ENCODE peak calls at places on chromosomes 2 and 18, in six cellular contexts. One of them, this sample, is unnamed.

GRCh38 chr2:29847901-29848300 is 73.5 kb downstream of the ALK start:
- DNase-seq in SK-N-SH: no peak
- DNase-seq in psoas muscle: no peak
- DNase-seq in GM06990: no peak
- DNase-seq in stomach: no peak
- DNase-seq in heart right ventricle: no peak
- DNase-seq in this sample: peak; percentile 54

GRCh38 chr2:237884681-237885080 is 25.3 kb downstream of the RAMP1 start:
- DNase-seq in SK-N-SH: no peak
- DNase-seq in psoas muscle: no peak
- DNase-seq in GM06990: no peak
- DNase-seq in stomach: no peak
- DNase-seq in heart right ventricle: no peak
- DNase-seq in this sample: no peak

GRCh38 chr18:77069482-77069881 is 63.1 kb downstream of the MBP start:
- DNase-seq in SK-N-SH: no peak
- DNase-seq in psoas muscle: no peak
- DNase-seq in GM06990: peak; percentile 58
- DNase-seq in stomach: no peak
- DNase-seq in heart right ventricle: no peak
- DNase-seq in this sample: no peak

GRCh38 chr18:48326901-48327675 is 82.1 kb downstream of the ZBTB7C start:
- DNase-seq in SK-N-SH: no peak
- DNase-seq in psoas muscle: no peak
- DNase-seq in GM06990: no peak
- DNase-seq in stomach: no peak
- DNase-seq in heart right ventricle: no peak
- DNase-seq in this sample: no peak

GRCh38 chr2:239882781-239883180 is 142.4 kb downstream of the NDUFA10 start:
- DNase-seq in SK-N-SH: no peak
- DNase-seq in psoas muscle: no peak
- DNase-seq in GM06990: no peak
- DNase-seq in stomach: no peak
- DNase-seq in heart right ventricle: no peak
- DNase-seq in this sample: peak; percentile 65

GRCh38 chr2:99851091-99851490 is 291.3 kb downstream of the AFF3 start:
- DNase-seq in SK-N-SH: no peak
- DNase-seq in psoas muscle: no peak
- DNase-seq in GM06990: no peak
- DNase-seq in stomach: no peak
- DNase-seq in heart right ventricle: no peak
- DNase-seq in this sample: no peak

GRCh38 chr18:40866013-40866644 is 1088.9 kb upstream of the PIK3C3 start:
- DNase-seq in SK-N-SH: no peak
- DNase-seq in psoas muscle: no peak
- DNase-seq in GM06990: no peak
- DNase-seq in stomach: no peak
- DNase-seq in heart right ventricle: no peak
- DNase-seq in this sample: no peak

GRCh38 chr2:137411556-137411955 is 552.7 kb upstream of the HNMT start:
- DNase-seq in SK-N-SH: no peak
- DNase-seq in psoas muscle: no peak
- DNase-seq in GM06990: no peak
- DNase-seq in stomach: no peak
- DNase-seq in heart right ventricle: no peak
- DNase-seq in this sample: no peak

GRCh38 chr2:10533811-10534321 is 85.7 kb upstream of the ODC1 start:
- DNase-seq in SK-N-SH: no peak
- DNase-seq in psoas muscle: no peak
- DNase-seq in GM06990: no peak
- DNase-seq in stomach: no peak
- DNase-seq in heart right ventricle: no peak
- DNase-seq in this sample: no peak

GRCh38 chr2:71156531-71156930 is 26.1 kb downstream of the MPHOSPH10 start:
- DNase-seq in SK-N-SH: no peak
- DNase-seq in psoas muscle: no peak
- DNase-seq in GM06990: no peak
- DNase-seq in stomach: no peak
- DNase-seq in heart right ventricle: no peak
- DNase-seq in this sample: no peak

GRCh38 chr2:8567469-8568108 is 114.3 kb upstream of the ID2 start:
- DNase-seq in SK-N-SH: no peak
- DNase-seq in psoas muscle: no peak
- DNase-seq in GM06990: no peak
- DNase-seq in stomach: no peak
- DNase-seq in heart right ventricle: no peak
- DNase-seq in this sample: no peak

GRCh38 chr2:164981217-164981990 is 26.1 kb upstream of the SLC38A11 start:
- DNase-seq in SK-N-SH: no peak
- DNase-seq in psoas muscle: no peak
- DNase-seq in GM06990: no peak
- DNase-seq in stomach: no peak
- DNase-seq in heart right ventricle: no peak
- DNase-seq in this sample: no peak

GRCh38 chr2:196902828-196903227 is 23.7 kb downstream of the PGAP1 start:
- DNase-seq in SK-N-SH: no peak
- DNase-seq in psoas muscle: no peak
- DNase-seq in GM06990: no peak
- DNase-seq in stomach: no peak
- DNase-seq in heart right ventricle: no peak
- DNase-seq in this sample: no peak

GRCh38 chr2:120860579-120860922 is 124.9 kb downstream of the GLI2 start:
- DNase-seq in SK-N-SH: no peak
- DNase-seq in psoas muscle: no peak
- DNase-seq in GM06990: no peak
- DNase-seq in stomach: no peak
- DNase-seq in heart right ventricle: no peak
- DNase-seq in this sample: no peak

GRCh38 chr18:23191232-23191631 is 55.9 kb downstream of the CABLES1 start:
- DNase-seq in SK-N-SH: no peak
- DNase-seq in psoas muscle: no peak
- DNase-seq in GM06990: no peak
- DNase-seq in stomach: no peak
- DNase-seq in heart right ventricle: no peak
- DNase-seq in this sample: no peak

GRCh38 chr18:61503688-61504087 is 170.5 kb downstream of the CDH20 start:
- DNase-seq in SK-N-SH: no peak
- DNase-seq in psoas muscle: no peak
- DNase-seq in GM06990: no peak
- DNase-seq in stomach: no peak
- DNase-seq in heart right ventricle: no peak
- DNase-seq in this sample: no peak

GRCh38 chr2:1599301-1600085 is 144.8 kb downstream of the PXDN start:
- DNase-seq in SK-N-SH: no peak
- DNase-seq in psoas muscle: no peak
- DNase-seq in GM06990: no peak
- DNase-seq in stomach: no peak
- DNase-seq in heart right ventricle: no peak
- DNase-seq in this sample: no peak

GRCh38 chr2:29655391-29656086 is 265.8 kb downstream of the ALK start:
- DNase-seq in SK-N-SH: no peak
- DNase-seq in psoas muscle: no peak
- DNase-seq in GM06990: no peak
- DNase-seq in stomach: no peak
- DNase-seq in heart right ventricle: no peak
- DNase-seq in this sample: no peak

GRCh38 chr2:231527955-231528635 is 2.1 kb downstream of the NMUR1 start:
- DNase-seq in SK-N-SH: no peak
- DNase-seq in psoas muscle: no peak
- DNase-seq in GM06990: no peak
- DNase-seq in stomach: no peak
- DNase-seq in heart right ventricle: no peak
- DNase-seq in this sample: no peak

GRCh38 chr2:85012431-85012830 is 41.5 kb downstream of the KCMF1 start:
- DNase-seq in SK-N-SH: no peak
- DNase-seq in psoas muscle: no peak
- DNase-seq in GM06990: no peak
- DNase-seq in stomach: no peak
- DNase-seq in heart right ventricle: no peak
- DNase-seq in this sample: no peak

GRCh38 chr2:232925153-232925768 is 55.2 kb downstream of the SNORC start:
- DNase-seq in SK-N-SH: no peak
- DNase-seq in psoas muscle: no peak
- DNase-seq in GM06990: no peak
- DNase-seq in stomach: no peak
- DNase-seq in heart right ventricle: no peak
- DNase-seq in this sample: no peak

GRCh38 chr2:152036611-152037469 is 62.0 kb downstream of the CACNB4 start:
- DNase-seq in SK-N-SH: peak; percentile 66
- DNase-seq in psoas muscle: peak; percentile 68
- DNase-seq in GM06990: no peak
- DNase-seq in stomach: peak; percentile 75
- DNase-seq in heart right ventricle: peak; percentile 33
- DNase-seq in this sample: no peak

GRCh38 chr2:150136407-150136806 is 351.1 kb downstream of the RND3 start:
- DNase-seq in SK-N-SH: no peak
- DNase-seq in psoas muscle: no peak
- DNase-seq in GM06990: no peak
- DNase-seq in stomach: no peak
- DNase-seq in heart right ventricle: no peak
- DNase-seq in this sample: no peak

GRCh38 chr2:239303711-239304532 is 96.9 kb downstream of the HDAC4 start:
- DNase-seq in SK-N-SH: no peak
- DNase-seq in psoas muscle: peak; percentile 65
- DNase-seq in GM06990: peak; percentile 66
- DNase-seq in stomach: peak; percentile 31
- DNase-seq in heart right ventricle: no peak
- DNase-seq in this sample: no peak

GRCh38 chr2:220466251-220466691 is 838.8 kb downstream of the SLC4A3 start:
- DNase-seq in SK-N-SH: no peak
- DNase-seq in psoas muscle: no peak
- DNase-seq in GM06990: no peak
- DNase-seq in stomach: no peak
- DNase-seq in heart right ventricle: no peak
- DNase-seq in this sample: no peak

GRCh38 chr2:43343573-43344304 is 117.3 kb upstream of the ZFP36L2 start:
- DNase-seq in SK-N-SH: no peak
- DNase-seq in psoas muscle: peak; percentile 71
- DNase-seq in GM06990: no peak
- DNase-seq in stomach: peak; percentile 79
- DNase-seq in heart right ventricle: peak; percentile 31
- DNase-seq in this sample: no peak

GRCh38 chr2:241897231-241897916 is 27.8 kb downstream of the RTP5 start:
- DNase-seq in SK-N-SH: peak; percentile 10
- DNase-seq in psoas muscle: no peak
- DNase-seq in GM06990: no peak
- DNase-seq in stomach: peak; percentile 10
- DNase-seq in heart right ventricle: no peak
- DNase-seq in this sample: no peak

GRCh38 chr2:71313016-71313766 is 18.4 kb upstream of the ZNF638 start:
- DNase-seq in SK-N-SH: no peak
- DNase-seq in psoas muscle: no peak
- DNase-seq in GM06990: no peak
- DNase-seq in stomach: no peak
- DNase-seq in heart right ventricle: no peak
- DNase-seq in this sample: no peak

DNA sequence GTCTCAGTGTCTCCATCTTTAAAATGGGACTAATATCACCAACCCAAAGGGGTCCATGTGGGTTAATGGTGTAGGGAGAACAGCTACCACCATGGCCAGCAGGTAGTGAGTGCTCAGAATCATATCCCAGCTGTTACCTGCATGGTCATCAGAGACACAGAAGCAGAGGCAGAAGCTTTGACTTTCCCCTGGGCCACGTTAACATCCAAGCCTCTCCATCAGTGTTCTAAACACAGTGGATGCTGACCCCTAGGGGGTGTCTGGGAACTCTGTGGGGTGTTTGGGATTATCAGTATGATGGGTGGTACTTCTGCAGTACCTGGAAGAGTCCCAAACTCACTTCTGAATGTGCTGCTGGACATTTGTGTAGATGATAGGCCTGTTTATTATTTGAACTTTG is 93.6 kb downstream of the GYPC start:
- DNase-seq in SK-N-SH: no peak
- DNase-seq in psoas muscle: no peak
- DNase-seq in GM06990: no peak
- DNase-seq in stomach: no peak
- DNase-seq in heart right ventricle: no peak
- DNase-seq in this sample: peak; percentile 30
- TF ChIP-seq CTCF in SK-N-SH: no peak
- TF ChIP-seq CTCF in psoas muscle: peak; percentile 31
- TF ChIP-seq CTCF in GM06990: peak; percentile 53
- TF ChIP-seq CTCF in stomach: no peak
- TF ChIP-seq CTCF in heart right ventricle: peak; percentile 41
- TF ChIP-seq CTCF in this sample: peak; percentile 34

GRCh38 chr2:129885735-129886134 is 93.7 kb upstream of the RAB6C start:
- DNase-seq in SK-N-SH: peak; percentile 62
- DNase-seq in psoas muscle: no peak
- DNase-seq in GM06990: no peak
- DNase-seq in stomach: peak; percentile 8
- DNase-seq in heart right ventricle: no peak
- DNase-seq in this sample: peak; percentile 60
- TF ChIP-seq CTCF in SK-N-SH: peak; percentile 19
- TF ChIP-seq CTCF in psoas muscle: no peak
- TF ChIP-seq CTCF in GM06990: peak; percentile 36
- TF ChIP-seq CTCF in stomach: no peak
- TF ChIP-seq CTCF in heart right ventricle: no peak
- TF ChIP-seq CTCF in this sample: no peak

DNA sequence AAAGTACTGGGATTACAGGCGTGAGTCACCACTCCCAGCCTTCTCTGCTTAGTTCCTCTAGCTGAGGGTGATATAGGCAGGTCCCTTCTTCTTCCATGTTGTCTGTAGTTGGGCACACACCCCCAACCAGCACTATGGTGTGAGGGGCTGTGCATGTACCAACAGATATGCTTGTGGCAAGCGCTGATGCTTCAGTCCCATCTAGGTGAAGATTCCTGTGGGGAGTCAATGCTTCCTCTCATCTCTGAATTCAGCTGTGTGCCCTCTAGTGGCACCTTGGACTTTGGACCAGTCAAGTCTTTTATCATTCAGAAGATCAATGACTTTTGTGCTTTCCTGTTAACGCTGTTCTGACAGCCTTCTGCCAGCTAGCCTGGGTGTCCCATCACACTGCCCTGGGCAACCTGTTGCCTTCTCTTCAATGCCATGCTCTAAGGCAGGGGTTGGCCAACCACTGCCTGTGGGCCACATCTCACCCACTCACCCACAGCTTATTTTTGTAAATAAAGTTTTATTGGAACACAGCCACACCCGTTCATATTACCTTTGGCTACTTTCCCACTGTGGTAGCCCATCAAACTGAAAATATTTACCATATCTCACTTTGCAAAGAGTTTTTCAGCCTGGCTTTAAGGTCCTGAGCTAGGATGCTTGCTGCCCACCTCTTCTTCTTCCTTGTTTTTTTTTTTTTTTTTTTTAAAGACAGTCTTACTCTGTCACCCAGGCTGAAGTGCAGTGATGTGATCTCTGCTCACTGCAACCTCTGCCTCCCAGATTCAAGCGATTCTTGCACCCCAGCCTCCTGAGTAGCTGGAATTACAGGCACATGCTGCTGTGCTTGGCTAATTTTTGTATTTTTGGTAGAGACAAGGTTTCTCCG is 51.0 kb downstream of the NPAS2 start:
- DNase-seq in SK-N-SH: no peak
- DNase-seq in psoas muscle: no peak
- DNase-seq in GM06990: no peak
- DNase-seq in stomach: no peak
- DNase-seq in heart right ventricle: no peak
- DNase-seq in this sample: no peak
- TF ChIP-seq CTCF in SK-N-SH: peak; percentile 46
- TF ChIP-seq CTCF in psoas muscle: no peak
- TF ChIP-seq CTCF in GM06990: peak; percentile 27
- TF ChIP-seq CTCF in stomach: no peak
- TF ChIP-seq CTCF in heart right ventricle: peak; percentile 18
- TF ChIP-seq CTCF in this sample: peak; percentile 28

GRCh38 chr18:57859314-57859713 is 56.2 kb upstream of the ATP8B1 start:
- DNase-seq in SK-N-SH: no peak
- DNase-seq in psoas muscle: no peak
- DNase-seq in GM06990: no peak
- DNase-seq in stomach: no peak
- DNase-seq in heart right ventricle: no peak
- DNase-seq in this sample: no peak
- TF ChIP-seq CTCF in SK-N-SH: peak; percentile 40
- TF ChIP-seq CTCF in psoas muscle: peak; percentile 31
- TF ChIP-seq CTCF in GM06990: peak; percentile 71
- TF ChIP-seq CTCF in stomach: peak; percentile 32
- TF ChIP-seq CTCF in heart right ventricle: peak; percentile 39
- TF ChIP-seq CTCF in this sample: peak; percentile 38